ENCODE peak calls at places on chromosomes 1 and 21, in five cellular contexts. One of them, this sample, is unnamed.

GRCh38 chr1:69523032-69523431 is 44.7 kb upstream of the LRRC7 start:
- DNase-seq in HEK293T: no peak
- DNase-seq in RCC 7860: peak
- DNase-seq in ELR: peak
- DNase-seq in left ventricle myocardium inferior: no peak
- DNase-seq in this sample: no peak

GRCh38 chr1:54403377-54403776 is 2.8 kb downstream of the SSBP3 start:
- DNase-seq in ELR: no peak
- DNase-seq in HEK293T: no peak
- DNase-seq in RCC 7860: no peak
- DNase-seq in left ventricle myocardium inferior: no peak
- DNase-seq in this sample: no peak

GRCh38 chr1:53344921-53345838 is 17.3 kb upstream of the LRP8 start:
- DNase-seq in RCC 7860: no peak
- DNase-seq in ELR: no peak
- DNase-seq in HEK293T: no peak
- DNase-seq in left ventricle myocardium inferior: no peak
- DNase-seq in this sample: no peak

GRCh38 chr1:198529414-198529813 is 11.1 kb downstream of the ATP6V1G3 start:
- DNase-seq in RCC 7860: no peak
- DNase-seq in ELR: peak
- DNase-seq in left ventricle myocardium inferior: no peak
- DNase-seq in HEK293T: no peak
- DNase-seq in this sample: no peak

GRCh38 chr1:149888160-149888998 is 11.0 kb upstream of the BOLA1 start:
- DNase-seq in left ventricle myocardium inferior: peak
- DNase-seq in RCC 7860: peak
- DNase-seq in HEK293T: peak
- DNase-seq in ELR: peak
- DNase-seq in this sample: no peak

GRCh38 chr1:47767741-47768100 is 229.5 kb downstream of the TRABD2B start:
- DNase-seq in left ventricle myocardium inferior: peak
- DNase-seq in ELR: no peak
- DNase-seq in HEK293T: no peak
- DNase-seq in RCC 7860: no peak
- DNase-seq in this sample: no peak

GRCh38 chr1:19616489-19616888 is 27.6 kb upstream of the NBL1 start:
- DNase-seq in ELR: peak
- DNase-seq in HEK293T: no peak
- DNase-seq in RCC 7860: no peak
- DNase-seq in left ventricle myocardium inferior: no peak
- DNase-seq in this sample: peak

GRCh38 chr1:208766812-208767211 is 522.6 kb upstream of the PLXNA2 start:
- DNase-seq in HEK293T: no peak
- DNase-seq in RCC 7860: no peak
- DNase-seq in ELR: no peak
- DNase-seq in left ventricle myocardium inferior: no peak
- DNase-seq in this sample: no peak

GRCh38 chr1:206464456-206464964 is 5.8 kb upstream of the IKBKE start:
- DNase-seq in RCC 7860: peak
- DNase-seq in HEK293T: no peak
- DNase-seq in ELR: peak
- DNase-seq in left ventricle myocardium inferior: no peak
- DNase-seq in this sample: peak

GRCh38 chr1:218392717-218393116 is 47.6 kb downstream of the TGFB2 start:
- DNase-seq in left ventricle myocardium inferior: no peak
- DNase-seq in RCC 7860: no peak
- DNase-seq in ELR: no peak
- DNase-seq in HEK293T: no peak
- DNase-seq in this sample: no peak

GRCh38 chr1:155052412-155053400 is 1.6 kb downstream of the ADAM15 start:
- DNase-seq in ELR: peak
- DNase-seq in left ventricle myocardium inferior: peak
- DNase-seq in RCC 7860: no peak
- DNase-seq in HEK293T: no peak
- DNase-seq in this sample: no peak

GRCh38 chr21:33402011-33402979 is 918 bp upstream of the IFNGR2 start:
- DNase-seq in left ventricle myocardium inferior: peak
- DNase-seq in ELR: peak
- DNase-seq in HEK293T: no peak
- DNase-seq in RCC 7860: no peak
- DNase-seq in this sample: no peak

GRCh38 chr21:37620401-37620800 is 253.8 kb downstream of the DYRK1A start:
- DNase-seq in RCC 7860: no peak
- DNase-seq in ELR: no peak
- DNase-seq in HEK293T: no peak
- DNase-seq in left ventricle myocardium inferior: no peak
- DNase-seq in this sample: no peak

GRCh38 chr1:94335950-94336349 is 82.2 kb upstream of the ABCD3 start:
- DNase-seq in left ventricle myocardium inferior: no peak
- DNase-seq in RCC 7860: peak
- DNase-seq in HEK293T: peak
- DNase-seq in ELR: peak
- DNase-seq in this sample: peak

GRCh38 chr21:42193131-42193671 is 25.7 kb upstream of the ABCG1 start:
- DNase-seq in ELR: peak
- DNase-seq in RCC 7860: no peak
- DNase-seq in left ventricle myocardium inferior: no peak
- DNase-seq in HEK293T: no peak
- DNase-seq in this sample: no peak

GRCh38 chr1:115924730-115925129 is 51.6 kb upstream of the SLC22A15 start:
- DNase-seq in left ventricle myocardium inferior: no peak
- DNase-seq in ELR: no peak
- DNase-seq in HEK293T: no peak
- DNase-seq in RCC 7860: no peak
- DNase-seq in this sample: no peak

GRCh38 chr1:148309940-148310500 is 157.9 kb upstream of the NBPF11 start:
- DNase-seq in RCC 7860: no peak
- DNase-seq in left ventricle myocardium inferior: no peak
- DNase-seq in ELR: no peak
- DNase-seq in HEK293T: no peak
- DNase-seq in this sample: no peak

This sample was measured in Caki2.